ENCODE peak calls at places on chromosomes 1 and 21, in five cellular contexts. One of them, this sample, is unnamed.
A peak's percentile ranks its signal among the peaks of the same experiment; 100 is the strongest.

GRCh38 chr1:174999926-175000696 is at the start of gene CACYBP:
- DNase-seq in mammary epithelial cell: peak; percentile 40
- DNase-seq in MM.1S: peak; percentile 56
- DNase-seq in fibroblast of lung: peak; percentile 38
- DNase-seq in PC-9: no peak
- DNase-seq in this sample: no peak

GRCh38 chr21:15558884-15559283 is 170.9 kb upstream of the USP25 start:
- DNase-seq in fibroblast of lung: no peak
- DNase-seq in PC-9: no peak
- DNase-seq in MM.1S: no peak
- DNase-seq in mammary epithelial cell: no peak
- DNase-seq in this sample: no peak

GRCh38 chr1:232166942-232167341 is 463.0 kb downstream of the SIPA1L2 start:
- DNase-seq in fibroblast of lung: no peak
- DNase-seq in mammary epithelial cell: no peak
- DNase-seq in PC-9: no peak
- DNase-seq in MM.1S: peak; percentile 54
- DNase-seq in this sample: no peak

GRCh38 chr1:56000424-56000823 is 578.9 kb downstream of the PLPP3 start:
- DNase-seq in PC-9: no peak
- DNase-seq in mammary epithelial cell: no peak
- DNase-seq in fibroblast of lung: no peak
- DNase-seq in MM.1S: no peak
- DNase-seq in this sample: no peak

GRCh38 chr1:154427173-154428139 is 22.3 kb downstream of the IL6R start:
- DNase-seq in MM.1S: no peak
- DNase-seq in PC-9: no peak
- DNase-seq in mammary epithelial cell: peak; percentile 27
- DNase-seq in fibroblast of lung: peak; percentile 36
- DNase-seq in this sample: no peak

GRCh38 chr1:201298381-201299367 is 15.4 kb downstream of the PKP1 start:
- DNase-seq in fibroblast of lung: no peak
- DNase-seq in MM.1S: no peak
- DNase-seq in mammary epithelial cell: peak; percentile 63
- DNase-seq in PC-9: no peak
- DNase-seq in this sample: no peak

GRCh38 chr1:2475571-2475970 is 518 bp upstream of the PLCH2 start:
- DNase-seq in PC-9: no peak
- DNase-seq in mammary epithelial cell: no peak
- DNase-seq in fibroblast of lung: no peak
- DNase-seq in MM.1S: no peak
- DNase-seq in this sample: no peak

GRCh38 chr1:57748696-57749095 is 324.8 kb upstream of the DAB1 start:
- DNase-seq in mammary epithelial cell: no peak
- DNase-seq in MM.1S: no peak
- DNase-seq in fibroblast of lung: no peak
- DNase-seq in PC-9: no peak
- DNase-seq in this sample: peak; percentile 77

GRCh38 chr1:202029171-202029665 is 18.8 kb downstream of the ELF3 start:
- DNase-seq in fibroblast of lung: peak; percentile 89
- DNase-seq in MM.1S: no peak
- DNase-seq in mammary epithelial cell: peak; percentile 96
- DNase-seq in PC-9: peak; percentile 96
- DNase-seq in this sample: peak; percentile 29

GRCh38 chr1:66251521-66251920 is 282.4 kb upstream of the SGIP1 start:
- DNase-seq in PC-9: no peak
- DNase-seq in fibroblast of lung: no peak
- DNase-seq in MM.1S: peak; percentile 63
- DNase-seq in mammary epithelial cell: peak; percentile 41
- DNase-seq in this sample: no peak

GRCh38 chr1:59738152-59738551 is 76.6 kb upstream of the HOOK1 start:
- DNase-seq in fibroblast of lung: peak; percentile 78
- DNase-seq in MM.1S: no peak
- DNase-seq in mammary epithelial cell: no peak
- DNase-seq in PC-9: no peak
- DNase-seq in this sample: peak; percentile 17

GRCh38 chr1:54137532-54138061 is 15.2 kb downstream of the CDCP2 start:
- DNase-seq in MM.1S: no peak
- DNase-seq in PC-9: no peak
- DNase-seq in fibroblast of lung: peak; percentile 76
- DNase-seq in mammary epithelial cell: no peak
- DNase-seq in this sample: no peak

GRCh38 chr1:111599781-111600180 is 19.8 kb upstream of the RAP1A start:
- DNase-seq in fibroblast of lung: no peak
- DNase-seq in MM.1S: no peak
- DNase-seq in PC-9: no peak
- DNase-seq in mammary epithelial cell: no peak
- DNase-seq in this sample: no peak

GRCh38 chr1:9689971-9690381 is 38.4 kb downstream of the PIK3CD start:
- DNase-seq in MM.1S: no peak
- DNase-seq in mammary epithelial cell: no peak
- DNase-seq in fibroblast of lung: peak; percentile 13
- DNase-seq in PC-9: no peak
- DNase-seq in this sample: peak; percentile 17

GRCh38 chr1:38476111-38476783 is 383.3 kb downstream of the RRAGC start:
- DNase-seq in PC-9: no peak
- DNase-seq in fibroblast of lung: peak; percentile 15
- DNase-seq in mammary epithelial cell: no peak
- DNase-seq in MM.1S: peak; percentile 21
- DNase-seq in this sample: no peak
- H3K4me3 ChIP-seq in PC-9: no peak overlapping the region
- H3K4me3 ChIP-seq in fibroblast of lung: no peak overlapping the region
- H3K4me3 ChIP-seq in mammary epithelial cell: no peak overlapping the region
- H3K4me3 ChIP-seq in MM.1S: peak overlapping the region; percentile 64
- H3K4me3 ChIP-seq in this sample: no peak overlapping the region

GRCh38 chr1:90710579-90711536 is 6.2 kb downstream of the BARHL2 start:
- DNase-seq in fibroblast of lung: no peak
- DNase-seq in mammary epithelial cell: no peak
- DNase-seq in PC-9: no peak
- DNase-seq in MM.1S: no peak
- DNase-seq in this sample: peak; percentile 87
- TF ChIP-seq EZH2 in fibroblast of lung: peak; percentile 81
- TF ChIP-seq EZH2 in mammary epithelial cell: peak; percentile 88
- TF ChIP-seq EZH2 in PC-9: no peak
- TF ChIP-seq EZH2 in MM.1S: no peak
- TF ChIP-seq EZH2 in this sample: no peak

GRCh38 chr21:45590726-45591618 is 48.7 kb upstream of the SLC19A1 start:
- DNase-seq in MM.1S: no peak
- DNase-seq in mammary epithelial cell: peak; percentile 5
- DNase-seq in fibroblast of lung: no peak
- DNase-seq in PC-9: no peak
- DNase-seq in this sample: peak; percentile 70
- H3K4me3 ChIP-seq in MM.1S: peak overlapping the region; percentile 30
- H3K4me3 ChIP-seq in mammary epithelial cell: no peak overlapping the region
- H3K4me3 ChIP-seq in fibroblast of lung: no peak overlapping the region
- H3K4me3 ChIP-seq in PC-9: no peak overlapping the region
- H3K4me3 ChIP-seq in this sample: peak overlapping the region; percentile 52

DNA sequence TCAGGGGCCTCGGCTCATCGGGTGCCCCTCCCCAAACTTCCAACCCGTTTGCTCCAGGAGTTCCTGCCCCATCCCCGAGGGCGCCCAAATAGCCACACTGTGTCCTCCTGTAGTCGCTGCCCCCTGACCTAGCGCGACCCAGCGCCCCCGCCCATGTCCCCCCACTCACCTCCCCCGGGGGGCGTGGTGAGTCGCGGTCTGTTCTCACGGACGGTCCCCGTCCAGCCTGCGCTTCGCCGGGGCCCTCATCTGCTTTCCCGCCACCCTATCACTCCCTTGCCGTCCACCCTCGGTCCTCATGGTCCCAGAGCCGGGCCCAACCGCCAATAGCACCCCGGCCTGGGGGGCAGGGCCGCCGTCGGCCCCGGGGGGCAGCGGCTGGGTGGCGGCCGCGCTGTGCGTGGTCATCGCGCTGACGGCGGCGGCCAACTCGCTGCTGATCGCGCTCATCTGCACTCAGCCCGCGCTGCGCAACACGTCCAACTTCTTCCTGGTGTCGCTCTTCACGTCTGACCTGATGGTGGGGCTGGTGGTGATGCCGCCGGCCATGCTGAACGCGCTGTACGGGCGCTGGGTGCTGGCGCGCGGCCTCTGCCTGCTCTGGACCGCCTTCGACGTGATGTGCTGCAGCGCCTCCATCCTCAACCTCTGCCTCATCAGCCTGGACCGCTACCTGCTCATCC is 922 bp downstream of the HTR6 start:
- DNase-seq in PC-9: no peak
- DNase-seq in MM.1S: no peak
- DNase-seq in fibroblast of lung: no peak
- DNase-seq in mammary epithelial cell: no peak
- DNase-seq in this sample: no peak
- TF ChIP-seq EZH2 in PC-9: no peak
- TF ChIP-seq EZH2 in MM.1S: no peak
- TF ChIP-seq EZH2 in fibroblast of lung: peak; percentile 96
- TF ChIP-seq EZH2 in mammary epithelial cell: peak; percentile 57
- TF ChIP-seq EZH2 in this sample: peak; percentile 92

DNA sequence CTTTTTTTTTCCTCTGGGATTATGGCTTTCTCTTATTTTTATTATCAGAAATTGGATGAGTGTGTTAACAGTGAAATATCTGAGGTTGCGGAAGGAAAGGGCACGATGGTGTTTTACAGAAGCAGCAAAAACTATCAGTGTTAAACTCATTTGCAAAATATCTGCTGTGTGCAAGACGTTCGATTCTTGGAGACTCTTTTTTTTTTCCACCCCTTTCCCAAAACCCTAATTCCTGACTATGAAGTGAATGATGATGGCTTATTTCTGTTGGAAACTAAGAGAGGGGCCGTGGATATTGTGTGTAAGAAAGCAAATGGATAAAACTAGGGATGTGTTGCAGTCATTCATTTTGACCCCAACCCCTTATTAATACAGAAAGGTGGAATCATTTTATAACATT is 677 bp downstream of the NCAM2 start:
- DNase-seq in fibroblast of lung: no peak
- DNase-seq in PC-9: no peak
- DNase-seq in MM.1S: no peak
- DNase-seq in mammary epithelial cell: no peak
- DNase-seq in this sample: no peak
- H3K4me3 ChIP-seq in fibroblast of lung: peak overlapping the region; percentile 62
- H3K4me3 ChIP-seq in PC-9: no peak overlapping the region
- H3K4me3 ChIP-seq in MM.1S: peak overlapping the region; percentile 74
- H3K4me3 ChIP-seq in mammary epithelial cell: no peak overlapping the region
- H3K4me3 ChIP-seq in this sample: peak overlapping the region; percentile 84

GRCh38 chr1:156704930-156705320 is 458 bp downstream of the CRABP2 start:
- DNase-seq in fibroblast of lung: peak; percentile 72
- DNase-seq in mammary epithelial cell: peak; percentile 86
- DNase-seq in PC-9: peak; percentile 78
- DNase-seq in MM.1S: no peak
- DNase-seq in this sample: no peak
- TF ChIP-seq EZH2 in fibroblast of lung: no peak
- TF ChIP-seq EZH2 in mammary epithelial cell: no peak
- TF ChIP-seq EZH2 in PC-9: no peak
- TF ChIP-seq EZH2 in MM.1S: no peak
- TF ChIP-seq EZH2 in this sample: no peak

GRCh38 chr1:236685205-236685916 is 938 bp upstream of the ACTN2 start:
- DNase-seq in MM.1S: no peak
- DNase-seq in fibroblast of lung: no peak
- DNase-seq in PC-9: no peak
- DNase-seq in mammary epithelial cell: no peak
- DNase-seq in this sample: no peak

GRCh38 chr1:236685917-236686814 is at the start of gene ACTN2:
- DNase-seq in fibroblast of lung: peak; percentile 12
- DNase-seq in PC-9: no peak
- DNase-seq in MM.1S: no peak
- DNase-seq in mammary epithelial cell: no peak
- DNase-seq in this sample: peak; percentile 77

GRCh38 chr1:236686815-236687160 is 489 bp downstream of the ACTN2 start:
- DNase-seq in MM.1S: no peak
- DNase-seq in PC-9: no peak
- DNase-seq in mammary epithelial cell: no peak
- DNase-seq in fibroblast of lung: no peak
- DNase-seq in this sample: no peak

GRCh38 chr1:236688705-236689104 is 2.4 kb downstream of the ACTN2 start:
- DNase-seq in MM.1S: no peak
- DNase-seq in PC-9: no peak
- DNase-seq in mammary epithelial cell: no peak
- DNase-seq in fibroblast of lung: no peak
- DNase-seq in this sample: no peak

GRCh38 chr1:236687273-236687672 is 974 bp downstream of the ACTN2 start:
- DNase-seq in PC-9: no peak
- DNase-seq in fibroblast of lung: no peak
- DNase-seq in MM.1S: no peak
- DNase-seq in mammary epithelial cell: no peak
- DNase-seq in this sample: no peak
- H3K4me3 ChIP-seq in PC-9: no peak overlapping the region
- H3K4me3 ChIP-seq in fibroblast of lung: no peak overlapping the region
- H3K4me3 ChIP-seq in MM.1S: no peak overlapping the region
- H3K4me3 ChIP-seq in mammary epithelial cell: no peak overlapping the region
- H3K4me3 ChIP-seq in this sample: peak overlapping the region; percentile 69

GRCh38 chr1:92484472-92485373 is 2.0 kb downstream of the GFI1 start:
- DNase-seq in PC-9: peak; percentile 48
- DNase-seq in fibroblast of lung: no peak
- DNase-seq in mammary epithelial cell: peak; percentile 11
- DNase-seq in MM.1S: peak; percentile 77
- DNase-seq in this sample: peak; percentile 45
- TF ChIP-seq EZH2 in PC-9: peak; percentile 52
- TF ChIP-seq EZH2 in fibroblast of lung: peak; percentile 90
- TF ChIP-seq EZH2 in mammary epithelial cell: peak; percentile 73
- TF ChIP-seq EZH2 in MM.1S: no peak
- TF ChIP-seq EZH2 in this sample: no peak